ENCODE peak calls at places on chromosomes 12 and 14, in nine cellular contexts. U is fibroblast of lung, B is NB4, N is BE2C, S is stomach, G is MM.1S, T is psoas muscle, C is activated B cell treated with CpG ODN at 0.5 μM for 24 hours, F is GM12864. P is an unnamed sample.

GRCh38 chr12:62684586-62685295 is 218.1 kb downstream of the MON2 start:
- DNase-seq in U (peak; percentile 77), B (no peak), N (no peak), S (no peak), G (no peak), T (peak; percentile 84), C (no peak), F (no peak), P (no peak)

GRCh38 chr14:104553166-104554087 is 26.1 kb upstream of the C14orf180 start:
- DNase-seq in U (no peak), B (no peak), N (peak; percentile 2), S (no peak), G (no peak), T (peak; percentile 42), C (no peak), F (no peak), P (peak; percentile 10)

GRCh38 chr12:26831959-26832816 is 806 bp downstream of the ITPR2 start:
- DNase-seq in U (peak; percentile 72), B (peak; percentile 97), N (peak; percentile 55), S (peak; percentile 58), G (peak; percentile 82), T (peak; percentile 77), C (peak; percentile 64), F (no peak), P (peak; percentile 65)

GRCh38 chr14:79510659-79511058 is 700.6 kb downstream of the DIO2 start:
- DNase-seq in U (peak; percentile 20), B (no peak), N (no peak), S (no peak), G (no peak), T (no peak), C (no peak), F (no peak), P (no peak)

GRCh38 chr12:111598637-111599458 is at the start of gene ATXN2:
- DNase-seq in U (peak; percentile 68), B (no peak), N (peak; percentile 66), S (peak; percentile 55), G (peak; percentile 39), T (peak; percentile 87), C (peak; percentile 42), F (no peak), P (peak; percentile 74)

GRCh38 chr14:101179691-101180211 is 276.2 kb upstream of the RTL1 start:
- DNase-seq in U (no peak), B (no peak), N (no peak), S (no peak), G (no peak), T (no peak), C (no peak), F (no peak), P (no peak)

GRCh38 chr14:61607570-61608244 is 87.6 kb upstream of the HIF1A start:
- DNase-seq in U (no peak), B (no peak), N (peak; percentile 86), S (no peak), G (no peak), T (no peak), C (no peak), F (no peak), P (peak; percentile 58)

GRCh38 chr12:68011882-68012207 is 22.6 kb downstream of the IFNG-AS1 start:
- DNase-seq in U (no peak), B (peak; percentile 12), N (no peak), S (no peak), G (no peak), T (no peak), C (no peak), F (no peak), P (no peak)

GRCh38 chr14:104968153-104968527 is 10.0 kb downstream of the AHNAK2 start:
- DNase-seq in U (peak; percentile 64), B (no peak), N (peak; percentile 91), S (peak; percentile 45), G (no peak), T (peak; percentile 83), C (no peak), F (no peak), P (peak; percentile 52)

GRCh38 chr14:89669209-89669608 is 252.2 kb upstream of the FOXN3 start:
- DNase-seq in U (no peak), B (peak; percentile 48), N (no peak), S (no peak), G (no peak), T (no peak), C (no peak), F (no peak), P (no peak)

GRCh38 chr12:78916845-78917480 is 52.4 kb downstream of the SYT1 start:
- DNase-seq in U (peak; percentile 17), B (no peak), N (no peak), S (no peak), G (no peak), T (no peak), C (no peak), F (no peak), P (no peak)

GRCh38 chr12:15050664-15051063 is 77.8 kb downstream of the PDE6H start:
- DNase-seq in U (no peak), B (no peak), N (no peak), S (no peak), G (no peak), T (no peak), C (no peak), F (no peak), P (no peak)

GRCh38 chr14:51539571-51540037 is 112.1 kb upstream of the FRMD6 start:
- DNase-seq in U (peak; percentile 70), B (no peak), N (no peak), S (no peak), G (no peak), T (no peak), C (no peak), F (no peak), P (no peak)

GRCh38 chr12:115916910-115917668 is 360.4 kb downstream of the MED13L start:
- DNase-seq in U (peak; percentile 8), B (peak; percentile 51), N (peak; percentile 64), S (peak; percentile 81), G (peak; percentile 9), T (peak; percentile 75), C (peak; percentile 64), F (no peak), P (peak; percentile 76)

GRCh38 chr12:115922952-115923564 is 354.4 kb downstream of the MED13L start:
- DNase-seq in U (peak; percentile 29), B (peak; percentile 67), N (no peak), S (no peak), G (peak; percentile 28), T (no peak), C (no peak), F (no peak), P (no peak)

GRCh38 chr12:115914122-115914521 is 363.4 kb downstream of the MED13L start:
- DNase-seq in U (no peak), B (no peak), N (no peak), S (no peak), G (no peak), T (no peak), C (no peak), F (no peak), P (no peak)

GRCh38 chr12:115920395-115921183 is 356.9 kb downstream of the MED13L start:
- DNase-seq in U (no peak), B (no peak), N (no peak), S (no peak), G (no peak), T (no peak), C (no peak), F (no peak), P (no peak)

GRCh38 chr12:115918763-115919162 is 358.7 kb downstream of the MED13L start:
- DNase-seq in U (no peak), B (peak; percentile 44), N (no peak), S (no peak), G (no peak), T (no peak), C (no peak), F (no peak), P (no peak)
- TF ChIP-seq CTCF in U (no peak), B (no peak), N (no peak), S (no peak), G (no peak), T (no peak), C (no peak), F (no peak), P (no peak)

GRCh38 chr14:74794947-74795346 is 31.8 kb downstream of the YLPM1 start:
- DNase-seq in U (no peak), B (no peak), N (no peak), S (no peak), G (no peak), T (no peak), C (no peak), F (no peak), P (no peak)

GRCh38 chr14:74792249-74793039 is 29.3 kb downstream of the YLPM1 start:
- DNase-seq in U (no peak), B (no peak), N (no peak), S (no peak), G (no peak), T (no peak), C (no peak), F (no peak), P (no peak)

DNA sequence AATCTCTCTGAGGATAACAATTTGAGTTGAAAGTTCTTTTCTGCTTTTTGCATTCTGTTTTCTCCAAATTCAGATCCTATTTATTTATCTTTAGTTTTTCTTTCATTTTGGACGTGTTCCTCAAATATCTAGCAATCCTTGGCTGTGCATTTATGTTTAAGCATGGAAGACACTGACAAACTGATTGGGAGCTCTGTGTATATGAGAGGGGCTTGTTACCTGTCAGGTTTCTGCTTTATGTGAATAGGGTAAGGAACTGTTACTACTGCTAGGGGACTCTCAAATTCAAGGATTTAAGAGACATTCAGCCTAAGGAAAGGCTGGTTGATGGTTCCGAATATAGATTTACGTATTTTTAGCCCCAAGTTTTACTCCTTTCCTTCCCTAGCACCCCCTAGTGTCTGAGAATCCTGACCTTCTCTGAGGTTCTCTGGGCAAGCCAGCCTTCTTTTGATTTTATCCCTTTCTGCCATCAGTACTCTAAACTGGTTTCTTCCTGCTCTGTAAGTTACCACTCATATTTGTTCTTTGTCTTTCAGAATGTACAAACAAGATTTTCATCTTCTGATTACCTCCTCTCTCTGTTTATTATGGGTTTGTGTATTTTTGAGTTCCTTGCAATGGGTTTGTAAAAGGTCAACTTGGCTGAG is 30.5 kb downstream of the YLPM1 start:
- DNase-seq in U (no peak), B (peak; percentile 8), N (no peak), S (no peak), G (no peak), T (no peak), C (no peak), F (no peak), P (no peak)
- TF ChIP-seq CTCF in U (peak; percentile 44), B (peak; percentile 20), N (peak; percentile 47), S (no peak), G (no peak), T (no peak), C (no peak), F (peak; percentile 45), P (no peak)

DNA sequence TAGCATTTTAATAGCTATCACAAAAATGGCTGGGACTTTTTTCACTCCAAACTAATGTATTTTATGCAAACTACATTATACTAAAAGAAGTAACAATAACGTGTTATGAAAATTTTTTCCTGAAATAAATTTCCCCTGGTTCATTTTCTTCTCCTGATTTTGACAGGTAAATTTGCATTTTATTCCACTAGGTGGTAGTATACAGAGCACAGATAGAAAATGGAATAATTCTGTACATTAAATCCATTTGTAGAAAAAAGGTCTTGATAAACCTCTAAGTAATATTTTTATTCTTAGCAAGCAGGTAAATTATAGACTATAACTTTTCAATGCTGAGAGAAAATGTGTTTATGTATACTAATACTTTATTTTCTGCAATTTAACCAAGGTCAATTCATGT is 96.5 kb downstream of the BCAT1 start:
- DNase-seq in U (peak; percentile 29), B (no peak), N (no peak), S (no peak), G (peak; percentile 13), T (no peak), C (no peak), F (no peak), P (no peak)
- TF ChIP-seq CTCF in U (peak; percentile 26), B (peak; percentile 32), N (peak; percentile 28), S (no peak), G (peak; percentile 52), T (no peak), C (no peak), F (peak; percentile 16), P (peak; percentile 60)

GRCh38 chr12:64611430-64612286 is 1.4 kb downstream of the RASSF3 start:
- DNase-seq in U (peak; percentile 71), B (peak; percentile 54), N (peak; percentile 25), S (peak; percentile 64), G (peak; percentile 35), T (peak; percentile 60), C (peak; percentile 34), F (no peak), P (peak; percentile 30)
- TF ChIP-seq CTCF in U (peak; percentile 9), B (no peak), N (no peak), S (no peak), G (no peak), T (no peak), C (no peak), F (no peak), P (no peak)